ENCODE peak calls at places on chromosomes 11 and 22, in ten cellular contexts. One of them, this sample, is unnamed. For H3K4me1 and H3K27me3, the result is how much of the 10 kb centered on the place peaks cover.

GRCh38 chr22:37189011-37189466 is 992 bp upstream of the C1QTNF6 start:
- DNase-seq in sigmoid colon: no peak
- DNase-seq in BE2C: no peak
- DNase-seq in adipocyte: no peak
- DNase-seq in transverse colon: no peak
- DNase-seq in spleen: no peak
- DNase-seq in GM23338: peak
- DNase-seq in prostate gland: no peak
- DNase-seq in GM23248: peak
- DNase-seq in fibroblast of lung: no peak
- DNase-seq in this sample: no peak

GRCh38 chr11:70124321-70125061 is 46.4 kb downstream of the ANO1 start:
- DNase-seq in sigmoid colon: peak
- DNase-seq in BE2C: no peak
- DNase-seq in adipocyte: no peak
- DNase-seq in transverse colon: peak
- DNase-seq in spleen: no peak
- DNase-seq in GM23338: no peak
- DNase-seq in prostate gland: peak
- DNase-seq in GM23248: no peak
- DNase-seq in fibroblast of lung: no peak
- DNase-seq in this sample: no peak

GRCh38 chr11:35525501-35526175 is at the start of gene PAMR1:
- DNase-seq in sigmoid colon: peak
- DNase-seq in BE2C: no peak
- DNase-seq in adipocyte: peak
- DNase-seq in transverse colon: peak
- DNase-seq in spleen: peak
- DNase-seq in GM23338: peak
- DNase-seq in prostate gland: peak
- DNase-seq in GM23248: peak
- DNase-seq in fibroblast of lung: peak
- DNase-seq in this sample: no peak

GRCh38 chr11:36383200-36383599 is 87.1 kb downstream of the PRR5L start:
- DNase-seq in sigmoid colon: no peak
- DNase-seq in BE2C: no peak
- DNase-seq in adipocyte: no peak
- DNase-seq in transverse colon: no peak
- DNase-seq in spleen: no peak
- DNase-seq in GM23338: no peak
- DNase-seq in prostate gland: no peak
- DNase-seq in GM23248: no peak
- DNase-seq in fibroblast of lung: no peak
- DNase-seq in this sample: no peak

GRCh38 chr22:49967333-49968241 is 7.0 kb downstream of the PIM3 start:
- DNase-seq in sigmoid colon: peak
- DNase-seq in BE2C: peak
- DNase-seq in adipocyte: no peak
- DNase-seq in transverse colon: peak
- DNase-seq in spleen: peak
- DNase-seq in GM23338: no peak
- DNase-seq in prostate gland: peak
- DNase-seq in GM23248: peak
- DNase-seq in fibroblast of lung: peak
- DNase-seq in this sample: peak

GRCh38 chr22:44983878-44984482 is 25.8 kb downstream of the PHF21B start:
- DNase-seq in sigmoid colon: no peak
- DNase-seq in BE2C: no peak
- DNase-seq in adipocyte: no peak
- DNase-seq in transverse colon: no peak
- DNase-seq in spleen: no peak
- DNase-seq in GM23338: no peak
- DNase-seq in prostate gland: no peak
- DNase-seq in GM23248: no peak
- DNase-seq in fibroblast of lung: no peak
- DNase-seq in this sample: no peak

GRCh38 chr22:39205344-39206021 is 39.3 kb downstream of the PDGFB start:
- DNase-seq in sigmoid colon: peak
- DNase-seq in BE2C: no peak
- DNase-seq in adipocyte: peak
- DNase-seq in transverse colon: no peak
- DNase-seq in spleen: peak
- DNase-seq in GM23338: no peak
- DNase-seq in prostate gland: no peak
- DNase-seq in GM23248: peak
- DNase-seq in fibroblast of lung: peak
- DNase-seq in this sample: no peak

GRCh38 chr11:4704790-4705334 is 278 bp downstream of the MMP26 start:
- DNase-seq in sigmoid colon: no peak
- DNase-seq in BE2C: no peak
- DNase-seq in adipocyte: no peak
- DNase-seq in transverse colon: no peak
- DNase-seq in spleen: no peak
- DNase-seq in GM23338: no peak
- DNase-seq in prostate gland: no peak
- DNase-seq in GM23248: no peak
- DNase-seq in fibroblast of lung: no peak
- DNase-seq in this sample: no peak

GRCh38 chr11:13674799-13675509 is 6.5 kb downstream of the FAR1 start:
- DNase-seq in sigmoid colon: no peak
- DNase-seq in BE2C: no peak
- DNase-seq in adipocyte: no peak
- DNase-seq in transverse colon: no peak
- DNase-seq in spleen: no peak
- DNase-seq in GM23338: no peak
- DNase-seq in prostate gland: no peak
- DNase-seq in GM23248: peak
- DNase-seq in fibroblast of lung: peak
- DNase-seq in this sample: no peak

GRCh38 chr11:129377739-129378138 is 2.1 kb downstream of the BARX2 start:
- DNase-seq in sigmoid colon: no peak
- DNase-seq in BE2C: no peak
- DNase-seq in adipocyte: no peak
- DNase-seq in transverse colon: no peak
- DNase-seq in spleen: no peak
- DNase-seq in GM23338: no peak
- DNase-seq in prostate gland: no peak
- DNase-seq in GM23248: no peak
- DNase-seq in fibroblast of lung: no peak
- DNase-seq in this sample: no peak

GRCh38 chr22:47092896-47093311 is 330.5 kb downstream of the TBC1D22A start:
- DNase-seq in sigmoid colon: no peak
- DNase-seq in BE2C: no peak
- DNase-seq in adipocyte: peak
- DNase-seq in transverse colon: no peak
- DNase-seq in spleen: no peak
- DNase-seq in GM23338: no peak
- DNase-seq in prostate gland: no peak
- DNase-seq in GM23248: peak
- DNase-seq in fibroblast of lung: peak
- DNase-seq in this sample: no peak

GRCh38 chr22:37201066-37201820 is 11.0 kb downstream of the SSTR3 start:
- DNase-seq in sigmoid colon: peak
- DNase-seq in BE2C: no peak
- DNase-seq in adipocyte: no peak
- DNase-seq in transverse colon: no peak
- DNase-seq in spleen: peak
- DNase-seq in GM23338: no peak
- DNase-seq in prostate gland: no peak
- DNase-seq in GM23248: no peak
- DNase-seq in fibroblast of lung: no peak
- DNase-seq in this sample: no peak

GRCh38 chr11:111461460-111462240 is 50.5 kb downstream of the BTG4 start:
- DNase-seq in sigmoid colon: no peak
- DNase-seq in BE2C: no peak
- DNase-seq in adipocyte: no peak
- DNase-seq in transverse colon: no peak
- DNase-seq in spleen: no peak
- DNase-seq in GM23338: no peak
- DNase-seq in prostate gland: no peak
- DNase-seq in GM23248: no peak
- DNase-seq in fibroblast of lung: no peak
- DNase-seq in this sample: no peak

GRCh38 chr11:117193130-117194020 is 5.8 kb upstream of the TAGLN start:
- DNase-seq in sigmoid colon: peak
- DNase-seq in BE2C: no peak
- DNase-seq in adipocyte: no peak
- DNase-seq in transverse colon: no peak
- DNase-seq in spleen: no peak
- DNase-seq in GM23338: no peak
- DNase-seq in prostate gland: no peak
- DNase-seq in GM23248: no peak
- DNase-seq in fibroblast of lung: no peak
- DNase-seq in this sample: no peak

GRCh38 chr11:67627788-67628624 is 1.7 kb downstream of the NUDT8 start:
- DNase-seq in sigmoid colon: peak
- DNase-seq in BE2C: no peak
- DNase-seq in adipocyte: no peak
- DNase-seq in transverse colon: no peak
- DNase-seq in spleen: peak
- DNase-seq in GM23338: no peak
- DNase-seq in prostate gland: no peak
- DNase-seq in GM23248: no peak
- DNase-seq in fibroblast of lung: no peak
- DNase-seq in this sample: no peak
- H3K4me3 ChIP-seq in sigmoid colon: no peak
- H3K4me3 ChIP-seq in BE2C: no peak
- H3K4me3 ChIP-seq in adipocyte: no peak
- H3K4me3 ChIP-seq in transverse colon: no peak
- H3K4me3 ChIP-seq in spleen: no peak
- H3K4me3 ChIP-seq in GM23338: no peak
- H3K4me3 ChIP-seq in prostate gland: no peak
- H3K4me3 ChIP-seq in GM23248: no peak
- H3K4me3 ChIP-seq in fibroblast of lung: no peak
- H3K4me3 ChIP-seq in this sample: no peak

DNA sequence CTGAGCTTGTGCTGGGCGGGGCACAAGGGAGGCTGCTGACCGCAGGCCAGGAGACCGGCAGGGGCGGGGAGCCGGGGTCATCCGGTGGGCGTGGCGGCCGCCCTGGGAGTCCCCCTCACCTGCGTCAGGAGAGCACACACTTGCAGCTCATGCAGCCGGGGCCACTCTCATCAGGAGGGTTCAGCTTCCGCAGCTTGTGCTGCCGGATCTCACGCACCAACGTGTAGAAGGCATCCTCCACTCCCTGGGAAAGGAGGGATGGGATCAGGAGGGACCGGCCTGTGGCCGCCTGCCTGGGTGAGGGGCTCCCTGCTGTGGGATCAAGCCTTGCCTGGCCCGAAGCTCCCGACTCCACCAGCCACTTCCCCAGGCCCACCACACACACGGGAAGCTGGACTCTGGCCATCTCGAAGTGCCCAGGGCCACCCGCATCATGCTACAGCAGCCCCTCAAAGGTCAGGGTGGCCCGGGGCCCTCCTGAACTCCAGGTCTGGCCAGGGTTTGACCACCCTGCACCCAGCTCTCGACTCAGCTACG is 2.8 kb downstream of the HRAS start:
- DNase-seq in sigmoid colon: no peak
- DNase-seq in BE2C: no peak
- DNase-seq in adipocyte: no peak
- DNase-seq in transverse colon: no peak
- DNase-seq in spleen: peak
- DNase-seq in GM23338: no peak
- DNase-seq in prostate gland: no peak
- DNase-seq in GM23248: no peak
- DNase-seq in fibroblast of lung: no peak
- DNase-seq in this sample: no peak
- H3K4me1 ChIP-seq in sigmoid colon: under half
- H3K4me1 ChIP-seq in BE2C: under half
- H3K4me1 ChIP-seq in adipocyte: under half
- H3K4me1 ChIP-seq in transverse colon: under half
- H3K4me1 ChIP-seq in spleen: half or more
- H3K4me1 ChIP-seq in GM23338: under half
- H3K4me1 ChIP-seq in prostate gland: under half
- H3K4me1 ChIP-seq in GM23248: under half
- H3K4me1 ChIP-seq in fibroblast of lung: under half
- H3K4me1 ChIP-seq in this sample: under half

GRCh38 chr11:63277345-63277943 is 34.0 kb upstream of the SLC22A25 start:
- DNase-seq in sigmoid colon: no peak
- DNase-seq in BE2C: no peak
- DNase-seq in adipocyte: no peak
- DNase-seq in transverse colon: no peak
- DNase-seq in spleen: no peak
- DNase-seq in GM23338: peak
- DNase-seq in prostate gland: no peak
- DNase-seq in GM23248: no peak
- DNase-seq in fibroblast of lung: no peak
- DNase-seq in this sample: no peak

GRCh38 chr11:63273685-63274084 is 30.3 kb upstream of the SLC22A25 start:
- DNase-seq in sigmoid colon: no peak
- DNase-seq in BE2C: no peak
- DNase-seq in adipocyte: no peak
- DNase-seq in transverse colon: no peak
- DNase-seq in spleen: no peak
- DNase-seq in GM23338: no peak
- DNase-seq in prostate gland: no peak
- DNase-seq in GM23248: no peak
- DNase-seq in fibroblast of lung: no peak
- DNase-seq in this sample: no peak

DNA sequence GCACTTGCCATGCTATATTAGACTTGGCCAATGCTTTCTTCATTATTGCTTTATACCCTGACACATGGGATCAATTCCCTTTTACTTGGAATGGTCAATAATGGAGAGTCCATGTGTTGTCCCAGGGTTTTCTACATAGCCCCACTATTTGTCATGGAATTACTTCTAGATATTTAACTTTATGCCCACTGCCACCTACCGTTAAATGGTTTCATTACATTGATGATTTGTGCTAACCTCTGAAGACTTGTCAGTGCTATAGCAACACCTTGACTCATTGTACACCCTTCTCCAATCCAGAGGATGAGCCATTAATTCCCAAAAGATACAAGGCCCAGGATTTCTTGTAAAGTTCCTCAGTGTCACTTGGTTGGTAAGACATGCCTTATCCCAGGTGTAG is 31.4 kb upstream of the SLC22A25 start:
- DNase-seq in sigmoid colon: no peak
- DNase-seq in BE2C: no peak
- DNase-seq in adipocyte: no peak
- DNase-seq in transverse colon: no peak
- DNase-seq in spleen: no peak
- DNase-seq in GM23338: peak
- DNase-seq in prostate gland: no peak
- DNase-seq in GM23248: no peak
- DNase-seq in fibroblast of lung: no peak
- DNase-seq in this sample: no peak
- H3K27me3 ChIP-seq in sigmoid colon: under half
- H3K27me3 ChIP-seq in BE2C: under half
- H3K27me3 ChIP-seq in adipocyte: under half
- H3K27me3 ChIP-seq in transverse colon: under half
- H3K27me3 ChIP-seq in spleen: under half
- H3K27me3 ChIP-seq in GM23338: under half
- H3K27me3 ChIP-seq in prostate gland: under half
- H3K27me3 ChIP-seq in GM23248: under half
- H3K27me3 ChIP-seq in fibroblast of lung: under half
- H3K27me3 ChIP-seq in this sample: under half

DNA sequence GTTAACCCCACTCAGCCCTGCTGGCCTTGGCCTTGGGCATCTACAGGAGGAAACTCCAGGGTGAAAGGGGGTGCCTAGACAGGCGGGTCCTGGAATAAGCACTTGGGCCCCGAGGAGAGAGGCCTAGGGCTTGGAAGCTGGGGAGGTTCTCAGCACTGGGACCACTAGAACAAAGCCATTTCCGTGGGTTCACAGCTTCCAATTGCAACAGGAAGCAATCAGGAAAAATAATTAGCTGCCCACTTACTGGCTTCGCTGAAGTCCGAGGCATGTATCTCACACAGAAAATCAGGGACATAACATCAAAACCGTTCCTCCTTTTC is 161.2 kb upstream of the GRK3 start:
- DNase-seq in sigmoid colon: no peak
- DNase-seq in BE2C: no peak
- DNase-seq in adipocyte: peak
- DNase-seq in transverse colon: no peak
- DNase-seq in spleen: no peak
- DNase-seq in GM23338: no peak
- DNase-seq in prostate gland: no peak
- DNase-seq in GM23248: no peak
- DNase-seq in fibroblast of lung: peak
- DNase-seq in this sample: no peak
- H3K4me3 ChIP-seq in sigmoid colon: peak
- H3K4me3 ChIP-seq in BE2C: peak
- H3K4me3 ChIP-seq in adipocyte: peak
- H3K4me3 ChIP-seq in transverse colon: peak
- H3K4me3 ChIP-seq in spleen: no peak
- H3K4me3 ChIP-seq in GM23338: peak
- H3K4me3 ChIP-seq in prostate gland: no peak
- H3K4me3 ChIP-seq in GM23248: peak
- H3K4me3 ChIP-seq in fibroblast of lung: peak
- H3K4me3 ChIP-seq in this sample: peak

This sample was measured in HAP-1.